ENCODE peak calls at places on chromosomes 5 and 9, in ten cellular contexts. R is right cardiac atrium; G is breast epithelium; W is PC-9; J is left ventricle myocardium inferior; F is MM.1S; Q is effector memory CD4-positive, alpha-beta T cell; V is IMR-90; S is brain microvascular endothelial cell; P is tibial nerve. O is an unnamed sample.

GRCh38 chr9:76245518-76245917 is 148.7 kb downstream of the RFK start:
- DNase-seq in R (no peak), G (no peak), W (no peak), J (no peak), F (no peak), Q (no peak), V (no peak), S (no peak), P (no peak), O (no peak)

GRCh38 chr5:111758284-111758628 is 1.3 kb upstream of the NREP start:
- DNase-seq in R (no peak), G (no peak), W (no peak), J (no peak), F (no peak), Q (no peak), V (no peak), S (no peak), P (no peak), O (no peak)

GRCh38 chr9:76692448-76693129 is 71.6 kb upstream of the PCA3 start:
- DNase-seq in R (no peak), G (no peak), W (no peak), J (no peak), F (no peak), Q (no peak), V (no peak), S (no peak), P (no peak), O (no peak)

GRCh38 chr5:139004374-139005307 is 129.5 kb upstream of the LRRTM2 start:
- DNase-seq in R (no peak), G (no peak), W (no peak), J (no peak), F (no peak), Q (no peak), V (peak; percentile 50), S (no peak), P (no peak), O (no peak)

GRCh38 chr5:104171958-104172357 is 609.4 kb upstream of the NUDT12 start:
- DNase-seq in R (no peak), G (no peak), W (no peak), J (no peak), F (no peak), Q (no peak), V (no peak), S (no peak), P (no peak), O (no peak)

GRCh38 chr5:144460608-144461007 is 289.9 kb downstream of the KCTD16 start:
- DNase-seq in R (no peak), G (no peak), W (no peak), J (no peak), F (no peak), Q (no peak), V (no peak), S (no peak), P (no peak), O (no peak)

GRCh38 chr9:71765693-71766092 is 2.6 kb downstream of the CEMIP2 start:
- DNase-seq in R (no peak), G (no peak), W (no peak), J (no peak), F (no peak), Q (no peak), V (peak; percentile 72), S (no peak), P (no peak), O (no peak)

GRCh38 chr9:97802276-97802675 is 50.8 kb upstream of the FOXE1 start:
- DNase-seq in R (peak; percentile 22), G (no peak), W (peak; percentile 85), J (no peak), F (no peak), Q (no peak), V (peak; percentile 68), S (peak; percentile 65), P (no peak), O (no peak)

GRCh38 chr9:137189297-137190295 is 1.1 kb downstream of the SSNA1 start:
- DNase-seq in R (no peak), G (no peak), W (no peak), J (no peak), F (no peak), Q (no peak), V (no peak), S (no peak), P (no peak), O (no peak)

GRCh38 chr5:176371621-176372539 is 6.6 kb downstream of the ARL10 start:
- DNase-seq in R (peak; percentile 53), G (no peak), W (peak; percentile 70), J (no peak), F (no peak), Q (no peak), V (no peak), S (no peak), P (no peak), O (no peak)

GRCh38 chr5:40746703-40747102 is 9.1 kb downstream of the TTC33 start:
- DNase-seq in R (no peak), G (no peak), W (no peak), J (no peak), F (no peak), Q (no peak), V (peak; percentile 32), S (peak; percentile 11), P (no peak), O (no peak)

DNA sequence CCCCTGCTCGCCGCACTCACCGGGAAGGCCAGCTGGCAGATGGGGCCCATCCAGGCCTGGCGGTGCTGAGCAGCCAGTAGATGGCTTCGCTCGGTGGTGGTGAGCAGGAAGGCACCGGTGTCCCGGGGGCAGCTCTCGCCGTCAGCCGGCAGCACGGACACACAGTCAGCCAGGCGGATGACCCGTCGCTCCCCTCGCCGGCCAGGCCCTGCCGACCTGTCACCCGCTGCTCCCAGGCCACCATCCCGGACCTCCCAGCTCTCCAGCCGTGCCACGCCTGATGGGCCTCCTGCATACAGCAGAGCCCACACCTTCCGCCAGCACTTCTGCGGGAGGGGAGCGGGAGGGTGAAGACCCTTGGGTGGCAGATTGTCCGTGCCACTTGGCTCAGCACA is 1.4 kb downstream of the DOK3 start:
- DNase-seq in R (peak; percentile 45), G (no peak), W (no peak), J (no peak), F (no peak), Q (no peak), V (no peak), S (no peak), P (no peak), O (no peak)
- H3K27ac ChIP-seq in R (no peak overlapping the region), G (no peak overlapping the region), W (no peak overlapping the region), J (no peak overlapping the region), F (no peak overlapping the region), Q (no peak overlapping the region), V (no peak overlapping the region), S (no peak overlapping the region), P (no peak overlapping the region), O (no peak overlapping the region)

GRCh38 chr9:70392850-70393249 is 21.6 kb downstream of the KLF9 start:
- DNase-seq in R (no peak), G (no peak), W (no peak), J (no peak), F (no peak), Q (no peak), V (no peak), S (no peak), P (no peak), O (no peak)
- H3K27ac ChIP-seq in R (no peak overlapping the region), G (peak overlapping the region; percentile 33), W (no peak overlapping the region), J (peak overlapping the region; percentile 74), F (no peak overlapping the region), Q (no peak overlapping the region), V (no peak overlapping the region), S (no peak overlapping the region), P (no peak overlapping the region), O (no peak overlapping the region)

DNA sequence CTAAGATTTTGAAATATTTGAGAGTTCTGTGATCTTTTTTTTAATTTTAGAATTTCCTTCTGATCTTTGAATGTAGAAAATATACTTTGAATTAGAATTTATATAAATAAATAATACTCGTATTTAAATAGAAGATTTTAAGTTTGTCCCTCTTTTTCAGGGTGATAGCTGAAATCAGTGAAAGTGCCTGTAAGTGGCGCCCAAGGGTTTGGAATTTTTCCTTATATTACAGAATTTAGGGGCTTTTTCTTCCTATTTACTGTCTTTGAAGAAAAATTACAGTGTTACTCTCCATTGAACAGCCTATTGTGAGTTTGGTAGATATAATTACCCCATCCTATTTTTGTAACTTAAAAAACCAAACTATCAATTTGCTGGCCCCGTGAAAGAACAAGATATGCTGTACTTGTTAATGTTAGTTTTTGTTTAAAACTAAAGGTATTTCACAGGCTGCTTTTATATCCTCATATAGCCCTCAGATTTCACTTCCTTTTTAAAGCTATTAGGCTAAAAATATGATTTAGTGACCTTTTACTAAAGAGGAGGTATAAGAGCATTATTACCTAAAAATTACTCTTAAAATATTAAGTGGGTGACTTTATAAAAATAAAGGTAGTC is 3.2 kb downstream of the MAP3K1 start:
- DNase-seq in R (no peak), G (no peak), W (no peak), J (no peak), F (no peak), Q (no peak), V (peak; percentile 57), S (peak; percentile 29), P (no peak), O (no peak)
- H3K27ac ChIP-seq in R (no peak overlapping the region), G (peak overlapping the region; percentile 78), W (peak overlapping the region; percentile 91), J (peak overlapping the region; percentile 97), F (peak overlapping the region; percentile 26), Q (peak overlapping the region; percentile 93), V (peak overlapping the region; percentile 64), S (peak overlapping the region; percentile 37), P (no peak overlapping the region), O (no peak overlapping the region)

GRCh38 chr5:149283611-149284480 is 12.2 kb downstream of the AFAP1L1 start:
- DNase-seq in R (no peak), G (no peak), W (no peak), J (no peak), F (no peak), Q (no peak), V (no peak), S (peak; percentile 7), P (no peak), O (no peak)

GRCh38 chr5:149282966-149283332 is 11.3 kb downstream of the AFAP1L1 start:
- DNase-seq in R (no peak), G (no peak), W (no peak), J (no peak), F (no peak), Q (no peak), V (no peak), S (no peak), P (no peak), O (no peak)

GRCh38 chr5:149282027-149282965 is 10.6 kb downstream of the AFAP1L1 start:
- DNase-seq in R (no peak), G (no peak), W (no peak), J (no peak), F (no peak), Q (no peak), V (no peak), S (no peak), P (no peak), O (no peak)

GRCh38 chr5:149284501-149284900 is 12.8 kb downstream of the AFAP1L1 start:
- DNase-seq in R (no peak), G (no peak), W (no peak), J (no peak), F (no peak), Q (no peak), V (peak; percentile 54), S (peak; percentile 14), P (peak; percentile 67), O (no peak)

DNA sequence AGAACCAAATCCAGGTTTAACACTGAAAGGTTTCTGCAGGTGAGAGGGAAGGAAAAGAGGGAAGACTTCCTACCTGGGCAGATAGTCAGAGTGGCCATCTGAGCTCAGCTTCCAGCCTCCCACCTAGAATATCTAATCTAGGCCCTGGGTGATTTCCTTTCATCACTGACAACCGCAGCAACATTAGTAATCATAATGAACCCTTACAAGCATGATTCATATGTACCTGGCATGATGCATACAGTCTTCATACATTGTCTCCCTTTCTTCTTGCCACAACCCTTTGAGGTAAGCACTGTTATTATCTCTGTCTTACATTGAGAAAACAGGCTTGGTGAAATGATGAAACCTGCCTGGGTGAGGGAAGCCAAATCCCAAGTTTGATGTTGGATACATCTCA is 13.5 kb downstream of the AFAP1L1 start:
- DNase-seq in R (no peak), G (no peak), W (no peak), J (no peak), F (no peak), Q (no peak), V (no peak), S (no peak), P (no peak), O (no peak)
- H3K27ac ChIP-seq in R (no peak overlapping the region), G (peak overlapping the region; percentile 68), W (no peak overlapping the region), J (peak overlapping the region; percentile 95), F (no peak overlapping the region), Q (no peak overlapping the region), V (no peak overlapping the region), S (no peak overlapping the region), P (peak overlapping the region; percentile 37), O (no peak overlapping the region)

O was measured in substantia nigra.